ENCODE peak calls at places on chromosomes 1 and 21, in six cellular contexts. X is mucosa of descending colon, I is breast epithelium, J is fibroblast of pulmonary artery, F is heart right ventricle, H is coronary artery. C is an unnamed sample.

GRCh38 chr1:227917081-227917950 is 30.4 kb downstream of the WNT9A start:
- DNase-seq in X (no peak), I (no peak), J (no peak), F (no peak), H (no peak), C (peak)

GRCh38 chr1:98981917-98982513 is 22.6 kb downstream of the PLPPR5 start:
- DNase-seq in X (no peak), I (no peak), J (peak), F (no peak), H (no peak), C (no peak)

GRCh38 chr1:168803696-168804510 is 74.9 kb upstream of the DPT start:
- DNase-seq in X (peak), I (no peak), J (no peak), F (no peak), H (no peak), C (no peak)

GRCh38 chr1:65894738-65895605 is 102.3 kb downstream of the PDE4B start:
- DNase-seq in X (no peak), I (no peak), J (no peak), F (no peak), H (no peak), C (no peak)

GRCh38 chr1:16367968-16368910 is 1.2 kb downstream of the SZRD1 start:
- DNase-seq in X (no peak), I (no peak), J (peak), F (no peak), H (no peak), C (no peak)

GRCh38 chr1:187027259-187027658 is 198.5 kb downstream of the PLA2G4A start:
- DNase-seq in X (no peak), I (no peak), J (no peak), F (no peak), H (no peak), C (no peak)

GRCh38 chr21:36429672-36430546 is 44.7 kb downstream of the CHAF1B start:
- DNase-seq in X (peak), I (peak), J (peak), F (peak), H (peak), C (peak)

GRCh38 chr21:43984905-43985689 is 27.0 kb upstream of the TRAPPC10 start:
- DNase-seq in X (no peak), I (no peak), J (no peak), F (no peak), H (no peak), C (no peak)

GRCh38 chr1:202812176-202813026 is 1.6 kb downstream of the PCAT6 start:
- DNase-seq in X (peak), I (peak), J (no peak), F (no peak), H (no peak), C (no peak)

DNA sequence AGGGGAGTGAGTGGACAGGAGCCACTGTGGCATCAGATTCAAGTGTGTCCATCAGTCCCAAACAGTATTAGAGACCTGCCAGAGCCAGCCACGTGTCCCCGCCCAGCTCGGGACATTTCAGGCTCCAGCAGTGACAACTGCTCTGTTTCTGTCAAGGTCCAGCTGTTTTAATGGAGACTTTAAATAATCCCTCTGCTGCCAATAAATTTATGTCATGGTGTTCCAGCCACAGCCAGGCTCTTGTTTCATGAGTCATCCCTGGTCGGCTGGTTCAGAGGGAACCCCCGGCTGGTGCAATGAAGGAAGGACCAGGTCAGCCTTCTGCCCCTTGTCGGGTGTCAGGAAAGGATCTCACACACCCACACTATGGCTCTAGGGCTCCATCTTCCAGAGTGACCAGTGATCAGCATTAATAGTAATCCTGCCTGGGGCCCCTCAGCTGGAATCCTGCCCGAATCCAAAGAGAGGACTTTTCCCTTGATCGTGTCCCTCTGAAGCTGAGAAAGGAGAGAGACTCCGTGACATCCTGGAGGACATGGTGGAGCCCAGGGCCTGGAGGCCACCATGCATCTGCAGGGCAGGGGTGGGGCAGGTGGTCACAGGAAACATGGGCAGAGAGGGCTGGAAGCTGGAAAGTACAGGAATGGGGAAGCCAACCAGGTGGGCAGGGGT is 197.3 kb downstream of the MATN1 start:
- DNase-seq in X (no peak), I (no peak), J (peak), F (peak), H (peak), C (peak)
- TF ChIP-seq CTCF in X (no peak), I (no peak), J (no peak), F (no peak), H (no peak), C (no peak)

GRCh38 chr1:42175314-42176054 is 10.9 kb upstream of the GUCA2A start:
- DNase-seq in X (no peak), I (no peak), J (no peak), F (no peak), H (no peak), C (no peak)

GRCh38 chr1:42177551-42177981 is 13.0 kb upstream of the GUCA2A start:
- DNase-seq in X (no peak), I (no peak), J (peak), F (no peak), H (no peak), C (no peak)

GRCh38 chr1:42178249-42178648 is 13.7 kb upstream of the GUCA2A start:
- DNase-seq in X (no peak), I (no peak), J (peak), F (no peak), H (no peak), C (no peak)

GRCh38 chr1:42179275-42179674 is 14.7 kb upstream of the GUCA2A start:
- DNase-seq in X (no peak), I (no peak), J (peak), F (no peak), H (no peak), C (no peak)

DNA sequence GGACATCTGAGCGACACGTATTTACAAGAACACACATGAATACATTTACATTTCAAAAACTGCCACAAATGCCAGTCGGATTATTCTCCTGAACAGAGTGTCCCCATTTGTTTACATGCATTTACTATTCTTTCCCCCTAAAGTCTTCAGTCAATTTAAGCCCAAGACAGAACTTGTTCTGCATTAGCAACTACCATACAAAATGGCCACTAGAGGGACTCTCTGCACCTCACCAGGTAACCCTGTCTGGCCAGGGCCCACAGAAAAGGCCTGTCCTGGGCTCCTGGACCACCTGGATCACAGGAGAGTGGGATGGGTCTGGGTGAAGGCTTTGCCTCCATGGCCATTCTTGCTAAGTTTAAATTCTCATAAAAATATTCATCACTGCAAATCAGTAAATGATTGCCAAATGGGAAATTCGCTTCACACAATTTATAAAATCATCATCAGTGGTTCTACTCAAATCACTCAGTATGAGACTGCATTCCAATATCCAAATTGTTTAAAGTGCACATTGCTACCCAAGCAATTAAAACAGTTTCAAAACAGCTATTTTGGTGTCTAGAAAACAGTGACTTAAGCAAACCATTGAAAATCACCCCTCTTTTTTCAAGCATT is 12.5 kb upstream of the GUCA2A start:
- DNase-seq in X (no peak), I (no peak), J (peak), F (no peak), H (no peak), C (no peak)
- TF ChIP-seq CTCF in X (no peak), I (peak), J (peak), F (peak), H (peak), C (peak)

GRCh38 chr1:8516793-8517556 is 199.1 kb downstream of the SLC45A1 start:
- DNase-seq in X (no peak), I (no peak), J (peak), F (no peak), H (no peak), C (no peak)

GRCh38 chr1:8517579-8518489 is 199.9 kb downstream of the SLC45A1 start:
- DNase-seq in X (no peak), I (no peak), J (peak), F (no peak), H (no peak), C (no peak)

GRCh38 chr1:8520483-8520966 is 202.6 kb downstream of the SLC45A1 start:
- DNase-seq in X (no peak), I (no peak), J (no peak), F (no peak), H (no peak), C (no peak)

GRCh38 chr1:8519167-8519566 is 201.3 kb downstream of the SLC45A1 start:
- DNase-seq in X (no peak), I (no peak), J (no peak), F (no peak), H (no peak), C (no peak)

GRCh38 chr1:8518490-8518801 is 200.5 kb downstream of the SLC45A1 start:
- DNase-seq in X (no peak), I (no peak), J (no peak), F (no peak), H (no peak), C (no peak)
- TF ChIP-seq CTCF in X (no peak), I (no peak), J (no peak), F (no peak), H (no peak), C (no peak)

DNA sequence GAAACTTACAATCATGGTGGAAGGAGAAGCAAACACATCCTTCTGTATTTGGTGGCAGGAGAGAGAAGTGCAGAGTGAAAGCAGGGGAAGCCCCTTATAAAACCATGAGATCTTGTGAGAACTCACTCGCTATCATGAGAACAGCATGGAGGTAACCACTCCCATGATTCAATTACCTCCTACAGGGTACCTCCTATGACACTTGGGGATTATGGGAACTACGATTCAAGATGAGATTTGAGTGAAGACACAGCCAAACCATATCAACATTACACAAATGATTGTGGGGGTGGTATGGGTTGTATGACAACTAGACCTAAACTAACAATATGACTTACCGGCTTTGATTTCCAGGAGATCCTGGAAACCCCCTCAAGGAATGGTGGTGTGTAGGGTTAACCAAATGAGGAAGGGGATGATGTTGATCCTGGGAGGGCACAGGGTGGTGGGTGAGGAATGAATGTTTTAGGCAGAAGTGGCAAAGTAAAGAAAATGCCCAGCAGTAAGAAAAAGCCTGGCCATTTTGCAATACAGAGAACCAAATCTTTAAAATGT is 80.5 kb downstream of the FGGY start:
- DNase-seq in X (no peak), I (no peak), J (no peak), F (no peak), H (no peak), C (no peak)
- TF ChIP-seq CTCF in X (no peak), I (no peak), J (no peak), F (no peak), H (no peak), C (no peak)

GRCh38 chr1:31957701-31958674 is 19.8 kb upstream of the PTP4A2 start:
- DNase-seq in X (no peak), I (no peak), J (no peak), F (no peak), H (no peak), C (peak)

GRCh38 chr1:31959521-31959920 is 21.4 kb upstream of the PTP4A2 start:
- DNase-seq in X (no peak), I (no peak), J (no peak), F (no peak), H (no peak), C (no peak)

GRCh38 chr1:31954607-31955283 is 16.6 kb upstream of the PTP4A2 start:
- DNase-seq in X (peak), I (peak), J (peak), F (peak), H (peak), C (peak)

GRCh38 chr1:31952825-31953220 is 14.7 kb upstream of the PTP4A2 start:
- DNase-seq in X (no peak), I (no peak), J (no peak), F (no peak), H (no peak), C (no peak)

DNA sequence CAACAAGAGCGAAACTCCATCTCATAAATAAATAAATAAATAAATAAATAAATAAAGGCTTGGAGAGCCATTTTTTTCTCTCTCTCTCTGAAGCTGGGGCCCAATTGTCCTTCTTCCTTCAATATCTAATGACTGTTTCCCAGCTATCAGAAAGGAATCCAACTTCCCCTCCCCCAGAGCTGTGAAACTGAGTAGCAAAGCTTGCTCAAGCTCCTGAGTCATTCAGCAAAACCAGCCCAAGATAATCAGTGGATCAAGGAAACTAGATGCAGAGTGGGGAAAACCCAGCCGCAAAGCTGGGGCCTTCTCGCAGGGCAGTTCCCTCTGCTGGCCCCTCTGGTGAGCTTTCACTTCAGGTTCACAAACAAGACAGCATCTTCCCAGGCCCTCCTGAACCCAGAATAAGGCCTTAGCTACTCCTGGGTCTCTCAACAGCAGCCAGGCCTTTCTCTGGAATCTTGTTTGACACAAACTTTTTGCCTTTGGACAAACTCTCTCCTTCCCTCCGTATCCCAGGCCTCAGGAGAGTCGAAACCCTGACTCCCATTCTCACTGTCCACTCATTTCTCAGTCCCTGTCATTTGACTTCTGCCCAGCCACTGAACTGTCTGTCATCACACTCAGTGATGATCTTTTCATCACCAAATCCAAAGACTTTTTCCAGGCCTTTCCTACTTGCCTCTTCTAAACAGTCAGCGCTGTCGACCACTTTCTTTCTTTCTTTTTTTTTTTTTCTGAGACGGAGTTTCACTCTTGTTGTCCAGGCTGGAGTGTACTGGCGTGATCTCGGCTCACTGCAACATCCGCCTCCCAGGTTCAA is 18.0 kb upstream of the PTP4A2 start:
- DNase-seq in X (peak), I (peak), J (peak), F (peak), H (peak), C (peak)
- TF ChIP-seq CTCF in X (no peak), I (peak), J (peak), F (peak), H (no peak), C (peak)

GRCh38 chr1:30673395-30673794 is 50.0 kb downstream of the MATN1 start:
- DNase-seq in X (no peak), I (no peak), J (no peak), F (no peak), H (no peak), C (no peak)
- TF ChIP-seq CTCF in X (no peak), I (no peak), J (no peak), F (no peak), H (no peak), C (no peak)